ENCODE peak calls at places on chromosomes 12 and 14, in eight cellular contexts. One of them, this sample, is unnamed.

GRCh38 chr12:32116897-32117296 is 10.2 kb downstream of the BICD1 start:
- DNase-seq in bronchial epithelial cell: no peak
- DNase-seq in activated B cell treated with CpG ODN at 0.5 μM for 24 hours: no peak
- DNase-seq in Peyer's patch: no peak
- DNase-seq in WERI-Rb-1: no peak
- DNase-seq in psoas muscle: no peak
- DNase-seq in tibial artery: no peak
- DNase-seq in body of pancreas: no peak
- DNase-seq in this sample: no peak

GRCh38 chr12:51407604-51408003 is 16.4 kb upstream of the GALNT6 start:
- DNase-seq in bronchial epithelial cell: no peak
- DNase-seq in tibial artery: no peak
- DNase-seq in WERI-Rb-1: no peak
- DNase-seq in psoas muscle: no peak
- DNase-seq in body of pancreas: no peak
- DNase-seq in Peyer's patch: no peak
- DNase-seq in activated B cell treated with CpG ODN at 0.5 μM for 24 hours: no peak
- DNase-seq in this sample: no peak

GRCh38 chr12:93904124-93904523 is 226.9 kb downstream of the CRADD start:
- DNase-seq in WERI-Rb-1: no peak
- DNase-seq in body of pancreas: no peak
- DNase-seq in Peyer's patch: no peak
- DNase-seq in activated B cell treated with CpG ODN at 0.5 μM for 24 hours: no peak
- DNase-seq in bronchial epithelial cell: no peak
- DNase-seq in psoas muscle: no peak
- DNase-seq in tibial artery: no peak
- DNase-seq in this sample: no peak

GRCh38 chr12:75852143-75852542 is 179.4 kb downstream of the PHLDA1 start:
- DNase-seq in activated B cell treated with CpG ODN at 0.5 μM for 24 hours: no peak
- DNase-seq in Peyer's patch: no peak
- DNase-seq in psoas muscle: no peak
- DNase-seq in WERI-Rb-1: no peak
- DNase-seq in tibial artery: no peak
- DNase-seq in bronchial epithelial cell: peak
- DNase-seq in body of pancreas: no peak
- DNase-seq in this sample: no peak

GRCh38 chr12:82783456-82783855 is 96.8 kb downstream of the TMTC2 start:
- DNase-seq in activated B cell treated with CpG ODN at 0.5 μM for 24 hours: no peak
- DNase-seq in body of pancreas: no peak
- DNase-seq in Peyer's patch: no peak
- DNase-seq in psoas muscle: no peak
- DNase-seq in WERI-Rb-1: no peak
- DNase-seq in tibial artery: no peak
- DNase-seq in bronchial epithelial cell: no peak
- DNase-seq in this sample: no peak

GRCh38 chr14:76282581-76282980 is 93.4 kb upstream of the ESRRB start:
- DNase-seq in WERI-Rb-1: no peak
- DNase-seq in Peyer's patch: no peak
- DNase-seq in psoas muscle: no peak
- DNase-seq in body of pancreas: no peak
- DNase-seq in tibial artery: peak
- DNase-seq in bronchial epithelial cell: no peak
- DNase-seq in activated B cell treated with CpG ODN at 0.5 μM for 24 hours: no peak
- DNase-seq in this sample: no peak

GRCh38 chr14:59422069-59422881 is 42.9 kb downstream of the GPR135 start:
- DNase-seq in psoas muscle: no peak
- DNase-seq in Peyer's patch: no peak
- DNase-seq in tibial artery: no peak
- DNase-seq in body of pancreas: no peak
- DNase-seq in WERI-Rb-1: no peak
- DNase-seq in activated B cell treated with CpG ODN at 0.5 μM for 24 hours: no peak
- DNase-seq in bronchial epithelial cell: no peak
- DNase-seq in this sample: no peak

GRCh38 chr12:6927379-6927991 is at the start of gene ATN1:
- DNase-seq in WERI-Rb-1: peak
- DNase-seq in psoas muscle: peak
- DNase-seq in tibial artery: peak
- DNase-seq in activated B cell treated with CpG ODN at 0.5 μM for 24 hours: peak
- DNase-seq in Peyer's patch: peak
- DNase-seq in body of pancreas: peak
- DNase-seq in bronchial epithelial cell: no peak
- DNase-seq in this sample: no peak

GRCh38 chr14:28344381-28344780 is 422.2 kb upstream of the FOXG1 start:
- DNase-seq in bronchial epithelial cell: peak
- DNase-seq in psoas muscle: no peak
- DNase-seq in WERI-Rb-1: no peak
- DNase-seq in activated B cell treated with CpG ODN at 0.5 μM for 24 hours: no peak
- DNase-seq in tibial artery: no peak
- DNase-seq in Peyer's patch: no peak
- DNase-seq in body of pancreas: no peak
- DNase-seq in this sample: no peak

GRCh38 chr14:50475460-50475859 is 56.9 kb downstream of the MAP4K5 start:
- DNase-seq in Peyer's patch: no peak
- DNase-seq in psoas muscle: no peak
- DNase-seq in bronchial epithelial cell: peak
- DNase-seq in body of pancreas: no peak
- DNase-seq in WERI-Rb-1: peak
- DNase-seq in tibial artery: no peak
- DNase-seq in activated B cell treated with CpG ODN at 0.5 μM for 24 hours: no peak
- DNase-seq in this sample: no peak

GRCh38 chr12:125454786-125455450 is 389.7 kb downstream of the AACS start:
- DNase-seq in bronchial epithelial cell: no peak
- DNase-seq in WERI-Rb-1: no peak
- DNase-seq in body of pancreas: no peak
- DNase-seq in psoas muscle: no peak
- DNase-seq in activated B cell treated with CpG ODN at 0.5 μM for 24 hours: no peak
- DNase-seq in Peyer's patch: no peak
- DNase-seq in tibial artery: no peak
- DNase-seq in this sample: no peak

GRCh38 chr12:123801573-123802178 is 39.6 kb downstream of the DNAH10 start:
- DNase-seq in WERI-Rb-1: no peak
- DNase-seq in Peyer's patch: no peak
- DNase-seq in bronchial epithelial cell: peak
- DNase-seq in body of pancreas: no peak
- DNase-seq in tibial artery: no peak
- DNase-seq in activated B cell treated with CpG ODN at 0.5 μM for 24 hours: no peak
- DNase-seq in psoas muscle: no peak
- DNase-seq in this sample: no peak

GRCh38 chr12:82329508-82329907 is 28.7 kb downstream of the CCDC59 start:
- DNase-seq in psoas muscle: no peak
- DNase-seq in body of pancreas: no peak
- DNase-seq in Peyer's patch: no peak
- DNase-seq in activated B cell treated with CpG ODN at 0.5 μM for 24 hours: no peak
- DNase-seq in tibial artery: no peak
- DNase-seq in WERI-Rb-1: no peak
- DNase-seq in bronchial epithelial cell: no peak
- DNase-seq in this sample: no peak

GRCh38 chr12:3389911-3390310 is 101.1 kb upstream of the PRMT8 start:
- DNase-seq in WERI-Rb-1: no peak
- DNase-seq in bronchial epithelial cell: no peak
- DNase-seq in activated B cell treated with CpG ODN at 0.5 μM for 24 hours: no peak
- DNase-seq in Peyer's patch: no peak
- DNase-seq in body of pancreas: no peak
- DNase-seq in psoas muscle: no peak
- DNase-seq in tibial artery: no peak
- DNase-seq in this sample: no peak

GRCh38 chr14:50792058-50792477 is 38.9 kb downstream of the NIN start:
- DNase-seq in body of pancreas: no peak
- DNase-seq in bronchial epithelial cell: no peak
- DNase-seq in Peyer's patch: no peak
- DNase-seq in tibial artery: no peak
- DNase-seq in psoas muscle: no peak
- DNase-seq in WERI-Rb-1: no peak
- DNase-seq in activated B cell treated with CpG ODN at 0.5 μM for 24 hours: no peak
- DNase-seq in this sample: no peak

GRCh38 chr14:32564591-32564990 is 235.5 kb downstream of the AKAP6 start:
- DNase-seq in activated B cell treated with CpG ODN at 0.5 μM for 24 hours: no peak
- DNase-seq in tibial artery: no peak
- DNase-seq in bronchial epithelial cell: no peak
- DNase-seq in WERI-Rb-1: no peak
- DNase-seq in Peyer's patch: no peak
- DNase-seq in body of pancreas: no peak
- DNase-seq in psoas muscle: no peak
- DNase-seq in this sample: no peak

GRCh38 chr12:108675792-108676191 is 42.1 kb upstream of the SELPLG start:
- DNase-seq in tibial artery: no peak
- DNase-seq in body of pancreas: no peak
- DNase-seq in activated B cell treated with CpG ODN at 0.5 μM for 24 hours: no peak
- DNase-seq in psoas muscle: no peak
- DNase-seq in WERI-Rb-1: no peak
- DNase-seq in Peyer's patch: no peak
- DNase-seq in bronchial epithelial cell: no peak
- DNase-seq in this sample: no peak

GRCh38 chr12:13161172-13161571 is 35.4 kb upstream of the EMP1 start:
- DNase-seq in bronchial epithelial cell: no peak
- DNase-seq in WERI-Rb-1: no peak
- DNase-seq in activated B cell treated with CpG ODN at 0.5 μM for 24 hours: no peak
- DNase-seq in psoas muscle: no peak
- DNase-seq in Peyer's patch: no peak
- DNase-seq in body of pancreas: no peak
- DNase-seq in tibial artery: no peak
- DNase-seq in this sample: no peak
- TF ChIP-seq CTCF in bronchial epithelial cell: peak
- TF ChIP-seq CTCF in WERI-Rb-1: no peak
- TF ChIP-seq CTCF in activated B cell treated with CpG ODN at 0.5 μM for 24 hours: no peak
- TF ChIP-seq CTCF in psoas muscle: peak
- TF ChIP-seq CTCF in Peyer's patch: no peak
- TF ChIP-seq CTCF in body of pancreas: no peak
- TF ChIP-seq CTCF in tibial artery: no peak
- TF ChIP-seq CTCF in this sample: no peak

GRCh38 chr14:81265641-81266169 is 44.9 kb upstream of the GTF2A1 start:
- DNase-seq in psoas muscle: no peak
- DNase-seq in activated B cell treated with CpG ODN at 0.5 μM for 24 hours: no peak
- DNase-seq in bronchial epithelial cell: no peak
- DNase-seq in Peyer's patch: no peak
- DNase-seq in WERI-Rb-1: no peak
- DNase-seq in body of pancreas: no peak
- DNase-seq in tibial artery: no peak
- DNase-seq in this sample: no peak

GRCh38 chr14:81269100-81269978 is 48.6 kb upstream of the GTF2A1 start:
- DNase-seq in body of pancreas: peak
- DNase-seq in psoas muscle: no peak
- DNase-seq in WERI-Rb-1: no peak
- DNase-seq in bronchial epithelial cell: peak
- DNase-seq in tibial artery: no peak
- DNase-seq in activated B cell treated with CpG ODN at 0.5 μM for 24 hours: no peak
- DNase-seq in Peyer's patch: peak
- DNase-seq in this sample: peak

GRCh38 chr14:81269979-81270375 is 49.2 kb upstream of the GTF2A1 start:
- DNase-seq in WERI-Rb-1: no peak
- DNase-seq in psoas muscle: no peak
- DNase-seq in activated B cell treated with CpG ODN at 0.5 μM for 24 hours: no peak
- DNase-seq in body of pancreas: no peak
- DNase-seq in bronchial epithelial cell: no peak
- DNase-seq in tibial artery: no peak
- DNase-seq in Peyer's patch: no peak
- DNase-seq in this sample: no peak

GRCh38 chr14:81264011-81264410 is 43.3 kb upstream of the GTF2A1 start:
- DNase-seq in bronchial epithelial cell: no peak
- DNase-seq in Peyer's patch: no peak
- DNase-seq in body of pancreas: no peak
- DNase-seq in psoas muscle: no peak
- DNase-seq in tibial artery: no peak
- DNase-seq in activated B cell treated with CpG ODN at 0.5 μM for 24 hours: no peak
- DNase-seq in WERI-Rb-1: no peak
- DNase-seq in this sample: no peak

DNA sequence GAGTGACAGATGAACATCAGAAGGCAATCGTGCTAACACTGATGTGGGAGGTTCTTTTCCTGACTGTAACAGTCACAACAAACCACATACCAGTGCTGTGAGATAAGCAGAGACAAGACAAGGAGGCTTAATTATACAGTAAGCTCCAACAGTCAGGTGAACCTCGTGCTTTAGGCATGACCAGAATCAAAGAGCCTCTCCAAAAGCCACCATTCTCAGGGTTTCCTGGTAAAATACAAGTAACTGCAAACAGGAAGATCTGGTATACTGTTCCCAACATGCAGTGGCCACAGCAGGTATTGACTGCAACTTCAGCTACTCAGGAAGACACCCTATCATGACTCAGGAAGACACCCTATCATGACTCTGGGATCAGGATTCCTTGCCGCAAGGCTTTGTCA is 47.3 kb upstream of the GTF2A1 start:
- DNase-seq in activated B cell treated with CpG ODN at 0.5 μM for 24 hours: no peak
- DNase-seq in body of pancreas: no peak
- DNase-seq in WERI-Rb-1: no peak
- DNase-seq in psoas muscle: no peak
- DNase-seq in tibial artery: no peak
- DNase-seq in bronchial epithelial cell: peak
- DNase-seq in Peyer's patch: no peak
- DNase-seq in this sample: no peak
- TF ChIP-seq CTCF in activated B cell treated with CpG ODN at 0.5 μM for 24 hours: no peak
- TF ChIP-seq CTCF in body of pancreas: no peak
- TF ChIP-seq CTCF in WERI-Rb-1: no peak
- TF ChIP-seq CTCF in psoas muscle: no peak
- TF ChIP-seq CTCF in tibial artery: no peak
- TF ChIP-seq CTCF in bronchial epithelial cell: no peak
- TF ChIP-seq CTCF in Peyer's patch: no peak
- TF ChIP-seq CTCF in this sample: no peak

GRCh38 chr14:63203618-63204406 is 431 bp upstream of the RHOJ start:
- DNase-seq in body of pancreas: peak
- DNase-seq in WERI-Rb-1: peak
- DNase-seq in activated B cell treated with CpG ODN at 0.5 μM for 24 hours: no peak
- DNase-seq in psoas muscle: peak
- DNase-seq in Peyer's patch: peak
- DNase-seq in bronchial epithelial cell: peak
- DNase-seq in tibial artery: peak
- DNase-seq in this sample: peak
- TF ChIP-seq CTCF in body of pancreas: no peak
- TF ChIP-seq CTCF in WERI-Rb-1: no peak
- TF ChIP-seq CTCF in activated B cell treated with CpG ODN at 0.5 μM for 24 hours: no peak
- TF ChIP-seq CTCF in psoas muscle: no peak
- TF ChIP-seq CTCF in Peyer's patch: no peak
- TF ChIP-seq CTCF in bronchial epithelial cell: no peak
- TF ChIP-seq CTCF in tibial artery: no peak
- TF ChIP-seq CTCF in this sample: peak

DNA sequence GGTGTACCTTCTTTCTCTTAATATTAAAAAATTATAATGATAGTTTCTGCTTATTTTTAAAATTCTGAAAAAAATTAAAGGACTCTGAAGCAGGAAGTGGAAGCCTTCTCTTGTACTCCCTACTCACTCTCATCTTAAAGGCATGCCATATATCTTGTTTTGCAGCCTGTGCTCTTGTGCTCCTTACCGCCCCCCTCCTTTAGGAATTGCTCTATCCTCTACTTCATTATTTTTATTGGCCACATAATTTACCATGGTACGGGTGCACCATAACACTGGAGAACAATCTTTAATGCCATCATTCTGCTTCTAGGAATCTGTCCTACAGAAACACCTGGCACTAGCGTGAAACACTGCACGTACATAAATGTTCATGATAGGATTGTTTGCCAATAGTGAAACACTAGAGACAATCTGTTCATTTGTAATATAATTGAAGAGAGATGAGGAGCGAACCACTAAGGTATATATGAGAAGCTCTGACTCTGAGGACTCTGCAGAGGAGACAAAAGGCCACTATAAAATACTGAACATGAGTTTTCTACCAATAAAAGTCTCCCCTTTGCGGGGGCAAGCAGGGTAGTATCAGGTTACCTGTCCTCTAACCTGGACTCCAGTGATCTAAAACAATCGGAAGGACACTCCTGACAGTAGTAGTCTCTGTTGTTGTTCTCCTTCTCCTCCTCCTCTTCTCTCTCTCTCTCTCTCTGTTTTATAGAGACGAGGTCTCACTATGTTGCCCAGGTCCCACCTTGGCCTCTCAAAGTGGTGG is 6.3 kb upstream of the NYNRIN start:
- DNase-seq in tibial artery: no peak
- DNase-seq in WERI-Rb-1: no peak
- DNase-seq in Peyer's patch: no peak
- DNase-seq in bronchial epithelial cell: peak
- DNase-seq in psoas muscle: no peak
- DNase-seq in activated B cell treated with CpG ODN at 0.5 μM for 24 hours: no peak
- DNase-seq in body of pancreas: no peak
- DNase-seq in this sample: no peak
- TF ChIP-seq CTCF in tibial artery: no peak
- TF ChIP-seq CTCF in WERI-Rb-1: no peak
- TF ChIP-seq CTCF in Peyer's patch: no peak
- TF ChIP-seq CTCF in bronchial epithelial cell: peak
- TF ChIP-seq CTCF in psoas muscle: no peak
- TF ChIP-seq CTCF in activated B cell treated with CpG ODN at 0.5 μM for 24 hours: no peak
- TF ChIP-seq CTCF in body of pancreas: no peak
- TF ChIP-seq CTCF in this sample: peak

This sample was measured in AG04449.